ENCODE peak calls at places on chromosome 19, in five cellular contexts. One of them, this sample, is unnamed.

GRCh38 chr19:28372800-28373199 is 840.2 kb downstream of the UQCRFS1 start:
- DNase-seq in tibial nerve: no peak
- DNase-seq in endodermal cell: no peak
- DNase-seq in brain microvascular endothelial cell: no peak
- DNase-seq in spleen: no peak
- DNase-seq in this sample: no peak

GRCh38 chr19:53554804-53555203 is 16.9 kb downstream of the ZNF331 start:
- DNase-seq in tibial nerve: no peak
- DNase-seq in spleen: no peak
- DNase-seq in brain microvascular endothelial cell: no peak
- DNase-seq in endodermal cell: no peak
- DNase-seq in this sample: no peak

GRCh38 chr19:7658219-7658686 is 10.6 kb upstream of the RETN start:
- DNase-seq in spleen: no peak
- DNase-seq in tibial nerve: no peak
- DNase-seq in endodermal cell: no peak
- DNase-seq in brain microvascular endothelial cell: no peak
- DNase-seq in this sample: no peak

GRCh38 chr19:17751103-17751911 is at the start of gene FCHO1:
- DNase-seq in tibial nerve: peak
- DNase-seq in spleen: peak
- DNase-seq in endodermal cell: no peak
- DNase-seq in brain microvascular endothelial cell: no peak
- DNase-seq in this sample: peak

GRCh38 chr19:43763473-43763939 is 8.7 kb upstream of the SMG9 start:
- DNase-seq in spleen: no peak
- DNase-seq in endodermal cell: no peak
- DNase-seq in brain microvascular endothelial cell: no peak
- DNase-seq in tibial nerve: no peak
- DNase-seq in this sample: no peak

GRCh38 chr19:32631381-32631780 is 43.6 kb downstream of the ANKRD27 start:
- DNase-seq in brain microvascular endothelial cell: no peak
- DNase-seq in tibial nerve: no peak
- DNase-seq in endodermal cell: no peak
- DNase-seq in spleen: no peak
- DNase-seq in this sample: no peak

GRCh38 chr19:24054044-24054935 is 32.7 kb upstream of the ZNF254 start:
- DNase-seq in tibial nerve: no peak
- DNase-seq in brain microvascular endothelial cell: peak
- DNase-seq in spleen: no peak
- DNase-seq in endodermal cell: no peak
- DNase-seq in this sample: no peak

GRCh38 chr19:11673608-11674041 is 65.1 kb downstream of the ZNF823 start:
- DNase-seq in endodermal cell: peak
- DNase-seq in tibial nerve: peak
- DNase-seq in brain microvascular endothelial cell: peak
- DNase-seq in spleen: peak
- DNase-seq in this sample: peak

GRCh38 chr19:2700660-2701360 is 1.7 kb downstream of the GNG7 start:
- DNase-seq in brain microvascular endothelial cell: no peak
- DNase-seq in tibial nerve: no peak
- DNase-seq in spleen: peak
- DNase-seq in endodermal cell: no peak
- DNase-seq in this sample: no peak

GRCh38 chr19:13401388-13401787 is 104.9 kb downstream of the CACNA1A start:
- DNase-seq in endodermal cell: peak
- DNase-seq in spleen: no peak
- DNase-seq in tibial nerve: no peak
- DNase-seq in brain microvascular endothelial cell: peak
- DNase-seq in this sample: no peak

GRCh38 chr19:35549174-35549788 is 3.9 kb downstream of the TMEM147 start:
- DNase-seq in spleen: no peak
- DNase-seq in brain microvascular endothelial cell: peak
- DNase-seq in tibial nerve: peak
- DNase-seq in endodermal cell: peak
- DNase-seq in this sample: peak

GRCh38 chr19:40104754-40105153 is 14.0 kb upstream of the ZNF780A start:
- DNase-seq in brain microvascular endothelial cell: no peak
- DNase-seq in tibial nerve: no peak
- DNase-seq in endodermal cell: no peak
- DNase-seq in spleen: no peak
- DNase-seq in this sample: no peak

GRCh38 chr19:32630338-32630737 is 44.6 kb downstream of the ANKRD27 start:
- DNase-seq in spleen: no peak
- DNase-seq in tibial nerve: no peak
- DNase-seq in brain microvascular endothelial cell: no peak
- DNase-seq in endodermal cell: peak
- DNase-seq in this sample: no peak

GRCh38 chr19:50796128-50796633 is 6.0 kb downstream of the ACP4 start:
- DNase-seq in spleen: no peak
- DNase-seq in brain microvascular endothelial cell: no peak
- DNase-seq in tibial nerve: no peak
- DNase-seq in endodermal cell: peak
- DNase-seq in this sample: no peak

GRCh38 chr19:51016798-51017683 is 2.5 kb downstream of the KLK10 start:
- DNase-seq in brain microvascular endothelial cell: peak
- DNase-seq in spleen: peak
- DNase-seq in endodermal cell: peak
- DNase-seq in tibial nerve: peak
- DNase-seq in this sample: peak

GRCh38 chr19:18306209-18306902 is 16.5 kb downstream of the LSM4 start:
- DNase-seq in endodermal cell: peak
- DNase-seq in spleen: no peak
- DNase-seq in brain microvascular endothelial cell: no peak
- DNase-seq in tibial nerve: no peak
- DNase-seq in this sample: no peak

GRCh38 chr19:47274891-47275865 is 493 bp downstream of the INAFM1 start:
- DNase-seq in tibial nerve: no peak
- DNase-seq in brain microvascular endothelial cell: no peak
- DNase-seq in endodermal cell: peak
- DNase-seq in spleen: peak
- DNase-seq in this sample: peak

GRCh38 chr19:4817467-4818277 is 13.8 kb downstream of the TICAM1 start:
- DNase-seq in spleen: no peak
- DNase-seq in tibial nerve: no peak
- DNase-seq in endodermal cell: no peak
- DNase-seq in brain microvascular endothelial cell: no peak
- DNase-seq in this sample: peak

GRCh38 chr19:17766543-17767131 is 15.4 kb downstream of the FCHO1 start:
- DNase-seq in brain microvascular endothelial cell: peak
- DNase-seq in spleen: peak
- DNase-seq in tibial nerve: peak
- DNase-seq in endodermal cell: peak
- DNase-seq in this sample: peak

GRCh38 chr19:44585371-44586141 is 27.8 kb upstream of the IGSF23 start:
- DNase-seq in brain microvascular endothelial cell: peak
- DNase-seq in spleen: no peak
- DNase-seq in tibial nerve: no peak
- DNase-seq in endodermal cell: no peak
- DNase-seq in this sample: no peak

GRCh38 chr19:47324502-47324901 is 7.5 kb upstream of the C5AR2 start:
- DNase-seq in tibial nerve: peak
- DNase-seq in endodermal cell: no peak
- DNase-seq in spleen: peak
- DNase-seq in brain microvascular endothelial cell: no peak
- DNase-seq in this sample: peak

GRCh38 chr19:4583961-4584669 is 24.6 kb upstream of the SEMA6B start:
- DNase-seq in tibial nerve: no peak
- DNase-seq in endodermal cell: peak
- DNase-seq in brain microvascular endothelial cell: no peak
- DNase-seq in spleen: peak
- DNase-seq in this sample: no peak

GRCh38 chr19:3095375-3096191 is 1.4 kb downstream of the GNA11 start:
- DNase-seq in brain microvascular endothelial cell: no peak
- DNase-seq in spleen: peak
- DNase-seq in tibial nerve: no peak
- DNase-seq in endodermal cell: peak
- DNase-seq in this sample: no peak

GRCh38 chr19:42426643-42427042 is 545 bp downstream of the LIPE start:
- DNase-seq in endodermal cell: no peak
- DNase-seq in brain microvascular endothelial cell: no peak
- DNase-seq in spleen: no peak
- DNase-seq in tibial nerve: no peak
- DNase-seq in this sample: no peak

GRCh38 chr19:35963514-35963913 is 27.3 kb downstream of the LRFN3 start:
- DNase-seq in tibial nerve: no peak
- DNase-seq in endodermal cell: peak
- DNase-seq in spleen: no peak
- DNase-seq in brain microvascular endothelial cell: peak
- DNase-seq in this sample: no peak

GRCh38 chr19:33456845-33457220 is 64.8 kb downstream of the PEPD start:
- DNase-seq in endodermal cell: no peak
- DNase-seq in tibial nerve: no peak
- DNase-seq in spleen: peak
- DNase-seq in brain microvascular endothelial cell: no peak
- DNase-seq in this sample: no peak

GRCh38 chr19:18239303-18239702 is 13.1 kb upstream of the PDE4C start:
- DNase-seq in spleen: no peak
- DNase-seq in tibial nerve: no peak
- DNase-seq in brain microvascular endothelial cell: no peak
- DNase-seq in endodermal cell: peak
- DNase-seq in this sample: no peak

GRCh38 chr19:4375620-4376228 is 24.6 kb downstream of the SH3GL1 start:
- DNase-seq in brain microvascular endothelial cell: peak
- DNase-seq in endodermal cell: peak
- DNase-seq in tibial nerve: no peak
- DNase-seq in spleen: no peak
- DNase-seq in this sample: no peak

GRCh38 chr19:39502640-39503417 is 4.1 kb downstream of the DLL3 start:
- DNase-seq in endodermal cell: peak
- DNase-seq in tibial nerve: no peak
- DNase-seq in spleen: peak
- DNase-seq in brain microvascular endothelial cell: no peak
- DNase-seq in this sample: peak

GRCh38 chr19:41882568-41883462 is at the start of gene ARHGEF1:
- DNase-seq in brain microvascular endothelial cell: no peak
- DNase-seq in endodermal cell: peak
- DNase-seq in spleen: peak
- DNase-seq in tibial nerve: no peak
- DNase-seq in this sample: peak

GRCh38 chr19:3826163-3826562 is 40.0 kb upstream of the MATK start:
- DNase-seq in tibial nerve: no peak
- DNase-seq in endodermal cell: no peak
- DNase-seq in brain microvascular endothelial cell: no peak
- DNase-seq in spleen: no peak
- DNase-seq in this sample: no peak

GRCh38 chr19:13856530-13856929 is 20.4 kb upstream of the NANOS3 start:
- DNase-seq in brain microvascular endothelial cell: no peak
- DNase-seq in tibial nerve: no peak
- DNase-seq in spleen: no peak
- DNase-seq in endodermal cell: no peak
- DNase-seq in this sample: no peak

GRCh38 chr19:1651061-1651547 is 1.3 kb downstream of the TCF3 start:
- DNase-seq in spleen: peak
- DNase-seq in tibial nerve: no peak
- DNase-seq in brain microvascular endothelial cell: no peak
- DNase-seq in endodermal cell: peak
- DNase-seq in this sample: no peak
- H3K27ac ChIP-seq in spleen: peak
- H3K27ac ChIP-seq in tibial nerve: peak
- H3K27ac ChIP-seq in brain microvascular endothelial cell: peak
- H3K27ac ChIP-seq in endodermal cell: peak
- H3K27ac ChIP-seq in this sample: peak

DNA sequence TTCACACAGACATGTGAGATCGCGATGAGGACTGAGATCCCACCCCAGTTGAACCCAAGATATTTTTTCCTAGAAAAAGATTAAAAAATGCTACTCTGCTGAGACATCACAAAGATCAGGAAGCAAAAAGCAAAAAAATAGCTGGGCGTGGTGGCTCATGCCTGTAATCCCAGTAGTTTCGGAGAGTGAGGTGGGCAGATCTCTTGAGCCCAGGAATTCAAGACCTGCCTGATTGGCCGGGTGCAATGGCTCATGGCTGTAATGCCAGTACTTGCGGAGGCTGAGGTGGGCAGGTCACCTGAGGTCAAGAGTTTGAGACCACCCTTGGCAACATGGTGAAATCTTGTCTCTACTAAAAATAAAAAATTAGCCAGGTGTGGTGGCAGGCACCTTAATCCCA is 1.1 kb downstream of the FUT3 start:
- DNase-seq in spleen: no peak
- DNase-seq in endodermal cell: no peak
- DNase-seq in tibial nerve: no peak
- DNase-seq in brain microvascular endothelial cell: no peak
- DNase-seq in this sample: no peak
- H3K27ac ChIP-seq in spleen: no peak
- H3K27ac ChIP-seq in endodermal cell: no peak
- H3K27ac ChIP-seq in tibial nerve: no peak
- H3K27ac ChIP-seq in brain microvascular endothelial cell: no peak
- H3K27ac ChIP-seq in this sample: no peak

DNA sequence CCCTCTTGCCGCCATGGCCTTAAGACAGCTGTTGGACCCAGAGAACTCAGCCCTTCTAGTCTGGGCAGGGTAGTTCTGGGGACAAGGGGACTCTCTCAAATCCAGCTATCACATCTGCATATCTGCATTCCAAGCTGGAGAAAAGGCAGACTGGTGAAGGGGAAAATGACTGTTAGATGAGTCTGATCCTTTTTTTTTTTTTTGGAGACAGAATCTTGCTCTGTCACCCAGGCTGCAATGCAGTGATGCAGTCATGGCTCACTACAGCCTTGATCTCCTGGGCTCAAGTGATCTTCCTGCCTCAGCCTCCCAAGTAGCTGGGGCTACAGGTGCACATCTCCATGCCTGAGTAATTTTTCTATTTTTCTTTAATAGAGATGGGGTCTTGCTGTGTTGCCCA is 114.3 kb downstream of the SIPA1L3 start:
- DNase-seq in brain microvascular endothelial cell: no peak
- DNase-seq in endodermal cell: no peak
- DNase-seq in tibial nerve: no peak
- DNase-seq in spleen: no peak
- DNase-seq in this sample: no peak
- H3K27ac ChIP-seq in brain microvascular endothelial cell: no peak
- H3K27ac ChIP-seq in endodermal cell: no peak
- H3K27ac ChIP-seq in tibial nerve: no peak
- H3K27ac ChIP-seq in spleen: peak
- H3K27ac ChIP-seq in this sample: no peak

GRCh38 chr19:16014923-16015804 is 61.1 kb upstream of the TPM4 start:
- DNase-seq in spleen: no peak
- DNase-seq in brain microvascular endothelial cell: no peak
- DNase-seq in tibial nerve: no peak
- DNase-seq in endodermal cell: no peak
- DNase-seq in this sample: no peak
- H3K27ac ChIP-seq in spleen: no peak
- H3K27ac ChIP-seq in brain microvascular endothelial cell: no peak
- H3K27ac ChIP-seq in tibial nerve: no peak
- H3K27ac ChIP-seq in endodermal cell: no peak
- H3K27ac ChIP-seq in this sample: no peak

This sample was measured in heart right ventricle.